ENCODE peak calls at places on chromosomes 7 and 10, in five cellular contexts. U, A, J, N and W are unnamed samples.

GRCh38 chr7:26705567-26705966 is 158.8 kb downstream of the SKAP2 start:
- DNase-seq in J (no peak), N (no peak), A (no peak), U (no peak), W (no peak)

GRCh38 chr7:80151274-80151665 is 16.6 kb downstream of the GNAI1 start:
- DNase-seq in N (no peak), A (no peak), U (no peak), J (no peak), W (no peak)

GRCh38 chr10:94042001-94042813 is 48.5 kb downstream of the PLCE1 start:
- DNase-seq in N (no peak), A (no peak), J (no peak), U (no peak), W (no peak)

GRCh38 chr10:50600831-50601466 is 22.8 kb downstream of the SGMS1 start:
- DNase-seq in J (no peak), A (no peak), U (no peak), N (no peak), W (no peak)

GRCh38 chr10:15789793-15790525 is 70.2 kb upstream of the ITGA8 start:
- DNase-seq in U (no peak), A (no peak), J (no peak), N (no peak), W (no peak)

GRCh38 chr10:97713351-97713827 is at the start of gene MARVELD1:
- DNase-seq in J (no peak), A (no peak), U (no peak), N (no peak), W (no peak)

GRCh38 chr7:50858528-50859245 is 76.0 kb upstream of the GRB10 start:
- DNase-seq in N (no peak), A (no peak), U (no peak), J (no peak), W (no peak)

GRCh38 chr7:29851487-29851886 is 45.2 kb downstream of the WIPF3 start:
- DNase-seq in N (no peak), A (no peak), U (no peak), J (no peak), W (no peak)

GRCh38 chr10:124745678-124746077 is 1.5 kb upstream of the FAM53B start:
- DNase-seq in A (no peak), J (no peak), N (no peak), U (no peak), W (no peak)